ENCODE peak calls at places on chromosome 20, in four cellular contexts. Y is body of pancreas, H is adrenal gland, W is right lobe of liver. X is an unnamed sample.

GRCh38 chr20:24991897-24992419 is 593 bp downstream of the APMAP start:
- DNase-seq in Y (no peak), W (no peak), H (peak), X (peak)

GRCh38 chr20:39124064-39124463 is 161.9 kb downstream of the DHX35 start:
- DNase-seq in W (no peak), H (no peak), Y (no peak), X (no peak)

GRCh38 chr20:50828363-50829136 is 33.7 kb downstream of the BCAS4 start:
- DNase-seq in H (no peak), W (no peak), Y (no peak), X (no peak)

GRCh38 chr20:41221614-41222218 is 84.4 kb downstream of the PLCG1 start:
- DNase-seq in W (no peak), Y (no peak), H (no peak), X (no peak)

GRCh38 chr20:38671186-38671585 is 53.1 kb upstream of the SLC32A1 start:
- DNase-seq in H (no peak), W (no peak), Y (no peak), X (no peak)

GRCh38 chr20:24470782-24471582 is 1.6 kb downstream of the SYNDIG1 start:
- DNase-seq in H (no peak), Y (no peak), W (no peak), X (no peak)

GRCh38 chr20:25341716-25342680 is 48.6 kb downstream of the ABHD12 start:
- DNase-seq in H (no peak), W (no peak), Y (no peak), X (no peak)

GRCh38 chr20:51600016-51600420 is 57.5 kb upstream of the NFATC2 start:
- DNase-seq in W (no peak), H (no peak), Y (no peak), X (no peak)

GRCh38 chr20:38685853-38686473 is 38.3 kb upstream of the SLC32A1 start:
- DNase-seq in Y (peak), H (peak), W (peak), X (peak)

GRCh38 chr20:36806049-36806448 is 32.5 kb upstream of the DSN1 start:
- DNase-seq in H (no peak), W (no peak), Y (no peak), X (no peak)

GRCh38 chr20:45951925-45952834 is 17.7 kb downstream of the PCIF1 start:
- DNase-seq in Y (no peak), W (no peak), H (no peak), X (no peak)

GRCh38 chr20:11769825-11770224 is 147.9 kb upstream of the BTBD3 start:
- DNase-seq in Y (no peak), W (no peak), H (no peak), X (no peak)

GRCh38 chr20:6407163-6407562 is 284.3 kb upstream of the FERMT1 start:
- DNase-seq in W (no peak), Y (no peak), H (no peak), X (no peak)

GRCh38 chr20:8244637-8245036 is 112.6 kb downstream of the PLCB1 start:
- DNase-seq in Y (peak), W (no peak), H (peak), X (no peak)

GRCh38 chr20:46583411-46584214 is 33.2 kb upstream of the OCSTAMP start:
- DNase-seq in H (no peak), Y (no peak), W (no peak), X (no peak)

GRCh38 chr20:31717478-31717946 is 5.2 kb downstream of the BCL2L1 start:
- DNase-seq in Y (no peak), H (no peak), W (no peak), X (no peak)

GRCh38 chr20:8209061-8209460 is 77.0 kb downstream of the PLCB1 start:
- DNase-seq in W (no peak), H (no peak), Y (no peak), X (no peak)

GRCh38 chr20:48957053-48957481 is 35.6 kb downstream of the ARFGEF2 start:
- DNase-seq in W (no peak), Y (no peak), H (no peak), X (no peak)

GRCh38 chr20:62069741-62070216 is 4.1 kb upstream of the TAF4 start:
- DNase-seq in Y (peak), W (no peak), H (peak), X (peak)

GRCh38 chr20:35551485-35551884 is 9.6 kb downstream of the ERGIC3 start:
- DNase-seq in H (no peak), Y (no peak), W (peak), X (no peak)

GRCh38 chr20:47726632-47727031 is 58.6 kb downstream of the SULF2 start:
- DNase-seq in W (no peak), H (no peak), Y (no peak), X (no peak)

DNA sequence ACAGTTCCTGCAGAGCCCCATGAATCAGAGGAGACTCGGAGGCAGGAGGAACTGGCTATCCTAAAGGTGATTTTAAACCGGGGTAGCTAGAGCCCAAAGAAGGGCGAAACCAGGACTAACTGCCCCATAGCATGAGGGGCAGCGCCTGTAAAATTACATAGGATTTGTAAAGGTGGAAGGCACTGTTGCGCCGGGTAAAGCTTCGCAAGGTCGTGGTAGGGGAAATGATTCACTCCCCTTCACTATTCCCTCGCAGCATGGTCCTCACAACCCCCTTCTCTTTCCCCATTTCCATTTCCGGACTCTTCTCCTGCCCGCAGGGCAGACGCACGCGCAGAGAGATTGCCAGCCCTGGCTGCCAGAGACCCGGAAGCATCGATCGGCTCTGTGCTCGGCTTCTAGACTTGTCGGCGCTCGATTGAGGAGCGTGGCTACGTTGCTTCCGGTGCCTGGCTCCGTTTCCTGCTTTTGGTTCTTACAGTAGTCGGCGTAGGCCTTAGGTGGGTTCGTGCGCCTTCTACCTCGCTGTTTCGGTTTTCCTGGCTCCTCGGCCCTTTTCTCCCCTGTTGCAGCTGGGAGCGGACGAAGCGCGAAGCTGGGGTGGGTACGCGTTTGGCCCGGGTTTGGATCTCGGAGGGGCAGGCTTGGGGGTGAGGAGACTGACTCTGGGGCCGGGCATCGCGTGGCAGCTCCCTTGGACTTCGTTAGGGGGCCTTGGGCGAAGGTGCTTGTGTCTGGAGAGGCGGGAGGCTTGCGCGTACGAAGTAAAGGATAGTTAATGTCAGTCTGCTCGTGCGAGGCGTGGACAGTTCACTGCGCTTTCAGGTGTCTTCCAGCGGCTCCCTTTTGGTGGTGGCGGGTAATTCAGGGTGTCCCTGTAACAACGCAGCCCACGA is at the start of gene SNRPB2:
- DNase-seq in Y (peak), H (peak), W (peak), X (peak)
- TF ChIP-seq POLR2A in Y (peak), H (peak), W (peak), X (peak)

GRCh38 chr20:58992911-58993310 is 11.9 kb downstream of the NELFCD start:
- DNase-seq in H (no peak), W (no peak), Y (no peak), X (no peak)
- TF ChIP-seq POLR2A in H (no peak), W (no peak), Y (no peak), X (no peak)

DNA sequence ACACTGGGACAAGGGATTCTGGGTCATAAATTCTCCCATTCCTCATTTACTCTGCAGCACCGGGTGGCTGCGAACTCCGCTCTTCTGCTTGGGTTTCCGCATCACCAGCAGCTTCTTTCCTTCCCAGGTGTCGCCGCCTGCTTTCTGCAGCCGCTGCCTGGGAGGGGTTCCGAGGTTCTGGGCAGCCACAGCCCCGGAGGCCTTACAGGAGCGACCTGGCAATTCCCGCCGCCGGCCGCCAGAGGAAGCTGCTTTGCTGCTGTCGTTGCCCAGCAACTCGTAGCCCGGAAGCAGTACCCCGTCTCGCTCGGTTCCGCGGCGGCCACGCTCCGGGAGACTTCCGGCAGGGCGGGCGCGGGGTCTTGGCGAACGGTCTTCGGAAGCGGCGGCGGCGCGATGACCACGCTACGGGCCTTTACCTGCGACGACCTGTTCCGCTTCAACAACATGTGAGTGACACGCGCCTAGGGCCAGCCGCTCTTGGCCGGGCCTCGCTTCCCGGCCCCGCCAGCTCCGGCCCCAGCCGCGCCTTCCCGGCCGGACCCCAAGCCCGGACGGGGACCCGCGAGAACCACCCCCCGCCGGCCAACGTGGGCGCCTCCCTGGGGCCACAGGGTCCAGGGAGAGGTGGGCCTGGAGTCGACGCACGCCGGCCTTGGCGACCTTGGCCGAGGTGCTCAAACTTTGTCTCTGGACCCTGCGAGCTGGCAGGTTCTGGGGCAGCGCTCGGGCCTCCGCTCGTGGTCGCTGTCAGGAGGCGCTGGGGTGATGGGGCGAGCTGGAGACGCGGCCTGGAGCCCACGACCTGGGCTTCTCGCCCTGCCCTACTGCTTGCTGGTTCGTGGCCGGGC is at the start of gene NAA20:
- DNase-seq in W (peak), H (peak), Y (peak), X (peak)
- TF ChIP-seq POLR2A in W (peak), H (peak), Y (peak), X (peak)

DNA sequence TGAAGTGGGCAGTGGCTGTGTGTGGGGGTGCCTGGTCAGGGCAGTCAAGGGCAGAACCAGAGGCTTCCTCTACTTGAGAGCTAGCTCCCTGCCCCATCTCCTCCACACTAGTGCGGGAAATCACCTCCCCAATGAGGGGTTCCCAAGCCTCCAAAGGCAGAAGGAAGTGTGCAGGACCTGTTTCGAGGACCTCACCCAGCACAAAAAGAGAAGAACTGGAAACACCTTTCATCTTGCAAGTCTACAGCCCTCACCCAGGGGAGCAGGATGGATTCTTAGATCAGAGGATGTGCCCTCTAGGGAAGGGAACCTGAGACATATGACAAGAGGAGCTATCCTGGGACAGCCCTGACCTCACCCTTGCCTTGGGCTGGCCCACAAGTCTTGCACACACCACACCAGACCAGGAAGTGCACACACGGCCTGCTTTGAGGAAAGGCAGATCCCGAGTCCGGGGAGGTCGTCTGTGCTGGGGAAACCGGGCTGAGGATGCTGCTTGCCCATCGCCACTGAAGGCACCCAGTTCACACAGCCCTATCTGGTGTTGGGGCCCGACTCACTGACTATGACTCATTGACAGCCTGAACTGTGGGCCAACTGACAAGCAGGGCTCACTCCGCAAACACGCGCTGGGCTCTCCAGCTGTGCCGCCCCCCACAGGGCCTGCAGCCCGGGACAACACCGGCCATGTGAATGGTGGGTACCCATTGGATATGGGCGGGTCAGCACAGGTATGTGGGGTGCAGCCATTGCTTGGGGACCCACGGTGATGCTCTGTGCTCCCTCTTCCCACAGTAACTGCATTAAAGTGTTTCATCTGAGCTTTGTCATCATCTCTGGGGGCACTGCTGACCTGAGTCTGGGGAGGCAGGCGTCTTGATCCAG is 1.8 kb downstream of the SAMD10 start:
- DNase-seq in H (no peak), W (peak), Y (no peak), X (peak)
- TF ChIP-seq POLR2A in H (no peak), W (no peak), Y (no peak), X (no peak)

DNA sequence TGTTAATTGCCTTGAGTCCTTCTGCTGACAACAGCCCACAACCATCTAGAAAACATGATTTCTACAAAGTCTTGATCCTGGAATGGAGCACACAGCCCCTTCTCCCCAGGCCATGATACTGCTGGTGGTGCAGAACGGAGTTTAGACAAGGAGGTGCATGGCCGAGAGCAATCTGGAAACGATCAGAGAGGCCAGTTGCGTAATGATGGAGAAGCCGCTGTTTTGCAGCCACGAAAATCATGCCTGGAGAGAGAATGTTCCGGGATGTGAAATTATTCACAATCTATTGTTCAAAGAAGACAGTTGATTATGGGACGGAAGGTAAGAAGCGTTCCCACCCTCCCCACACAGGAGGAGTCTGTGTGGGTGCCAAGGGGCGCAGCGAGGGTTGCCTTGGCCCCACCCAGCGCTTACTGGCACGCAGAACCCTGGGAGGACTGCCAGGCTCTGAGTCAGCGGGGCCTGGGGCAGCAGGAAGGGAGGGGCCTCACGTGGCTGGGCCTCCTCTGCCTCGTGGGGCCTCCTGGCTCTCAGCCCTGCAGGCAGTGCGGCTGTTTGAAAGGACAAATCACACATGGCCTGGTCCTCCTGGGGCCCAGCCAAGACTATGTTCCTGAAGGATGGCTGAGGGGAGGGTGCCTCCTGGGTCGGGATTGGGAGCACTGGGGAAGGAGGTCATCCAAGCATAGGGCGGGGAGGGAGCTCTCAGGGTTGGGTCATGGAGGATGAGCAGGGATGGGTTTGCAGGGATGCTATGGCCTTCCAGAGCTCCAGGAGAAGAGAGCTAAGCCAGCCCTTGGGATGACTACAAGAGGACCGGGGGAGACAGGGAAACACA is 8.7 kb upstream of the AP5S1 start:
- DNase-seq in W (peak), Y (peak), H (peak), X (peak)
- TF ChIP-seq POLR2A in W (peak), Y (no peak), H (peak), X (no peak)

GRCh38 chr20:830011-830521 is 3.4 kb upstream of the FAM110A start:
- DNase-seq in W (no peak), Y (no peak), H (no peak), X (no peak)

GRCh38 chr20:829531-829930 is 4.0 kb upstream of the FAM110A start:
- DNase-seq in H (no peak), Y (no peak), W (no peak), X (no peak)

GRCh38 chr20:826695-827323 is 6.7 kb upstream of the FAM110A start:
- DNase-seq in W (no peak), Y (no peak), H (peak), X (no peak)

GRCh38 chr20:831251-831650 is 2.3 kb upstream of the FAM110A start:
- DNase-seq in Y (no peak), W (no peak), H (no peak), X (no peak)

DNA sequence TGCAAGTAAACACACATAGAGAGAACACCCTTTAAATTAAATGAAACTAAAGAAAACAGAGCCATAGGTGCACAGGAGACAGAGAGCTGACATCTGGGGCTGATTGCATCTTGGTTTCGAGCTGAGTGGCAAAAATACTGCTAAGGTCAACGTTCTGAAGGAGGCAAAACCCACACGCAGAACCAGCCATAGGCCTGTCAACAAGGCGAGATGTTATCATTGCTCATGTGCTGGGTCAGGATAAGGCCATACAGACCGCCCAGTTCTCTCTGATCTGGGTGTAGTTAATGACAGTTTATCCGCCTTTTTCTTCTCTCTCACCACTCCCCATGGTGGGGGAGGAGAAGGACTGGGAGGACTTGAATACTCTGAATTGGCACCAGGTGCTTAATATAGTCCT is 4.5 kb upstream of the FAM110A start:
- DNase-seq in Y (no peak), W (no peak), H (peak), X (no peak)
- TF ChIP-seq POLR2A in Y (no peak), W (no peak), H (no peak), X (no peak)

GRCh38 chr20:17964632-17965031 is 4.0 kb downstream of the SNX5 start:
- DNase-seq in H (no peak), Y (no peak), W (no peak), X (no peak)

GRCh38 chr20:17963114-17963897 is 5.3 kb downstream of the SNX5 start:
- DNase-seq in H (no peak), W (no peak), Y (no peak), X (no peak)

GRCh38 chr20:17966432-17967312 is 1.9 kb downstream of the SNX5 start:
- DNase-seq in Y (no peak), W (no peak), H (no peak), X (no peak)

GRCh38 chr20:17964073-17964472 is 4.5 kb downstream of the SNX5 start:
- DNase-seq in W (no peak), H (no peak), Y (no peak), X (no peak)

GRCh38 chr20:17965042-17965697 is 3.4 kb downstream of the SNX5 start:
- DNase-seq in Y (no peak), H (no peak), W (no peak), X (no peak)
- TF ChIP-seq POLR2A in Y (no peak), H (no peak), W (no peak), X (no peak)

DNA sequence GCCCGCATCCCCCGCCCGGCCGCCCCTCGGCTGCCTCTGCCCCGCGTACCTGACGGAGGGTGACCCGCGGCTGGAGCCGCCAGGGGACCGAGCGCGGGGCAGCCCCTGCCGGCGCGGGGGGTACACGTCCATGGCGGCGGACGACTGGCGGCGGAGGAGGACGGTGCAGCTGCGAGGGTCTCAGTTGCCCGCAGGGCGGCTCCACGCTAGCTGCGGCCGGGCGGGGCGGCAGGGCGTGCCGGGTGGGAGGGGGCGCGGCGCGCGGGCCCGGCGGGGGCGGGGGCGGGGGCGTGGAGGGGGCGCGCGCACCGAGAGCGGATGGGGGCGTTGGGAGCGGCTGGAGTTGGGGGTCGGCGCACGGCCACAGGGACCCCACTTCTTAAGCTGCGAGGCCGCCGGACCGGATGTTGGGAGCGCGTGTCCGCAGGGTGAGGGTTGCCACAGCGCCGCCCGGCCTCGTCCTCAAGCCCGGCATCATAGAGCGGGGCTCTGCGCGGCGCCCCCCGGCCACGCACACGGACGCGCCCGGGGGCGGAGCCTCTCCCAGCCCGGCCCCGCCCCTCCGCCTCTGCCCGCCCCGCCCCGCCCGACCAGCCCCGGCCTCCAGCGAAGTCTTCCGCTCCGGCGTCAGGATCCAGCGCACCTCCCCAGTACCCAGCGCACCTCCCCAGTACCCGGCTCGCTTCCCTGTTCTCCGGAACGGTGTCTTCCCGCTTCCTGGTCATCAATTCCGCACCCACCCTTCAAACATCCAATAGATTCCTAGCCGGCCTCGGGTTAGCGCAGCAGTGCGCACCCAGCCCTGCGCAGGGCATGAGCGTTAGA is at the start of gene DNAAF9:
- DNase-seq in Y (peak), H (peak), W (peak), X (peak)
- TF ChIP-seq POLR2A in Y (peak), H (peak), W (peak), X (peak)